ENCODE peak calls at places on chromosomes 4 and X, in six cellular contexts. X is MM.1S, Y is GM23248, V is HCT116, K is IMR-90, E is fibroblast of lung. H is an unnamed sample.
A peak's percentile ranks its signal among the peaks of the same experiment; 100 is the strongest.

GRCh38 chr4:113919611-113920010 is 59.8 kb downstream of the ARSJ start:
- DNase-seq in X (no peak), Y (peak; percentile 55), V (no peak), K (peak; percentile 75), E (peak; percentile 74), H (no peak)

GRCh38 chrX:69564665-69565064 is 51.2 kb upstream of the EDA start:
- DNase-seq in X (no peak), Y (no peak), V (no peak), K (no peak), E (no peak), H (no peak)

GRCh38 chrX:96924581-96924980 is 40.9 kb downstream of the RPA4 start:
- DNase-seq in X (no peak), Y (no peak), V (no peak), K (no peak), E (no peak), H (no peak)

GRCh38 chr4:123449780-123450179 is 53.2 kb downstream of the SPRY1 start:
- DNase-seq in X (peak; percentile 77), Y (peak; percentile 20), V (no peak), K (peak; percentile 56), E (peak; percentile 72), H (peak; percentile 42)

GRCh38 chr4:95693594-95693993 is 144.8 kb upstream of the UNC5C start:
- DNase-seq in X (peak; percentile 16), Y (no peak), V (peak; percentile 15), K (peak; percentile 0), E (peak; percentile 13), H (peak; percentile 43)

GRCh38 chr4:185346975-185347601 is 48.6 kb downstream of the LRP2BP start:
- DNase-seq in X (no peak), Y (no peak), V (no peak), K (peak; percentile 62), E (peak; percentile 92), H (no peak)

GRCh38 chrX:108036298-108036973 is 8.4 kb upstream of the VSIG1 start:
- DNase-seq in X (no peak), Y (peak; percentile 43), V (no peak), K (peak; percentile 93), E (peak; percentile 84), H (no peak)

GRCh38 chrX:10156199-10157031 is at the start of gene CLCN4:
- DNase-seq in X (no peak), Y (peak; percentile 61), V (peak; percentile 10), K (no peak), E (peak; percentile 8), H (peak; percentile 88)

GRCh38 chr4:118265312-118266144 is 87.3 kb downstream of the PRSS12 start:
- DNase-seq in X (no peak), Y (peak; percentile 17), V (no peak), K (no peak), E (peak; percentile 23), H (no peak)

GRCh38 chrX:110282922-110283321 is 35.0 kb downstream of the AMMECR1 start:
- DNase-seq in X (no peak), Y (no peak), V (no peak), K (no peak), E (peak; percentile 10), H (no peak)

GRCh38 chrX:134019567-134020206 is 34.3 kb upstream of the GPC3 start:
- DNase-seq in X (no peak), Y (no peak), V (no peak), K (no peak), E (no peak), H (no peak)

GRCh38 chr4:184355111-184355604 is 119.2 kb downstream of the IRF2 start:
- DNase-seq in X (peak; percentile 81), Y (peak; percentile 82), V (peak; percentile 7), K (peak; percentile 93), E (peak; percentile 86), H (no peak)

GRCh38 chrX:136694491-136695087 is 46.6 kb downstream of the CD40LG start:
- DNase-seq in X (peak; percentile 79), Y (peak; percentile 62), V (peak; percentile 8), K (peak; percentile 58), E (peak; percentile 42), H (peak; percentile 86)

GRCh38 chr4:174198396-174199179 is 84.9 kb downstream of the FBXO8 start:
- DNase-seq in X (no peak), Y (peak; percentile 97), V (no peak), K (peak; percentile 90), E (peak; percentile 74), H (no peak)

GRCh38 chrX:133053854-133054565 is 42.9 kb downstream of the USP26 start:
- DNase-seq in X (no peak), Y (no peak), V (no peak), K (no peak), E (peak; percentile 36), H (no peak)

DNA sequence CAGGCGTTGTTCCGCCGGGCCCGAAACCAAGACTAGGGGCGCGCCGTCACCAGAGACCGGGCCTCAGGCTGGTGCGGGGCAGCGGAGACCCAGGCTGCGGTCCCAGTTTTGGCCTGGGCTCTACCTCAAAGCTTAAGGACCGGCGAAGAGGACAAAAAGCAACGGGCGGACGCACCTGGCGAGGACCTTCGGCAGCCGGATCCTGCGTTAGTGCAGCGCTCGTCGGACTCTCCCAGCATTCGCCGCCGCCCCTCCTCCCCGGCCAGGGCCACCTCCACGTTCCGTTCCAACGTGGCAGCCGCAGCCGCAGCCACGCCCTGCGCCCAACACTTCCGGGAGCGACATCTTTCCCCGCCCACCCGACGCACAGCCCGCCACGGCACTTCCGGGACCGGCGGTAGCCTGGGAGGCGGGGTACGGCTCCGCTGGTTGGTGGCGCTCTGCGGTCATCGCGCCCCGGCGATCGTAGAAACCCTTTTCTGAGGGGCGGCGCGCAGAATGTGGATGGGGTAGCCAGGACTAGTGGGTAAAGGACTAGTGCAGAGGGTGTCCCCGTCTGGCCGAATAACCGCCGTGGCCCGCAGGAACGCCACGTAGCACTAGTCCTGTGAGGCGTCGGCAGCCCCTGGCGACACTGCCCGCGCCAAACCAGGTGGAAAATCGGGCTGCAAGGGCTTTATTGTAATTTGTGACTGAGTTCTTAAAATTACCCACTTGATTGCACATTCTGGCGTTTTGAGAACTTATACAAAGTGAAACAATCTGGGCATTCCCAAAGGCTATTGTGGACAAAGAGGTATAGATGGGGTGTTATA is at the start of gene SEC31A:
- DNase-seq in X (peak; percentile 97), Y (peak; percentile 99), V (peak; percentile 77), K (peak; percentile 92), E (peak; percentile 94), H (peak; percentile 96)
- H3K27ac ChIP-seq in X (peak within 1 kb of the TSS; percentile 96), Y (peak within 1 kb of the TSS; percentile 99), V (peak within 1 kb of the TSS; percentile 84), K (peak within 1 kb of the TSS; percentile 98), E (peak within 1 kb of the TSS; percentile 99), H (peak within 1 kb of the TSS; percentile 85)

GRCh38 chr4:143360838-143361237 is 24.2 kb downstream of the GAB1 start:
- DNase-seq in X (no peak), Y (peak; percentile 57), V (no peak), K (no peak), E (peak; percentile 70), H (no peak)
- H3K4me1 ChIP-seq in X (peaks cover 48% of the 10 kb centered on the region), Y (peaks cover 32% of the 10 kb centered on the region), V (no peaks in the 10 kb centered on the region), K (peaks cover 14% of the 10 kb centered on the region), E (peaks cover 18% of the 10 kb centered on the region), H (peaks cover 2% of the 10 kb centered on the region)

DNA sequence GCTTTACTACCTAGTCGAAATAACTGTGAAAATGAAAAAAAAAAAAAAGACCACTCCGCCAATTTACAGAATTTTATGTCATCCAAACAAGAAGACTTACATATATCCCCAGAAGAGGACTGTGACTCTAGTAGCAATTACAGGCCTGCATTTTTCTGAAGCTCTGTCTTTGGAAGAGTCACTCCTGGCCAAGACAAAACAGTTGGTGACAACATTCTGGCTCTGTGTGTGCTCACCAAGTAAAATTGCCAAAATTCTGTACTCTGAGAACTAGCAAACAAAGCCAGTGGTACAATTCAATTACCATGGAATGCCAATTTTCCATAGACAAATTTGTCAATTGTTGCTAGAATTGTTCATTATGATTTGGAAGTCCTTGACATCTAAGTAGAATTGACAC is 311.1 kb downstream of the PDGFC start:
- DNase-seq in X (no peak), Y (no peak), V (no peak), K (no peak), E (no peak), H (no peak)
- H2AFZ ChIP-seq in X (no peak overlapping the region), Y (no peak overlapping the region), V (no peak overlapping the region), K (no peak overlapping the region), E (no peak overlapping the region), H (no peak overlapping the region)

GRCh38 chrX:150240643-150240970 is 122.5 kb upstream of the MAMLD1 start:
- DNase-seq in X (no peak), Y (no peak), V (no peak), K (no peak), E (no peak), H (no peak)

GRCh38 chrX:150234126-150234525 is 129.0 kb upstream of the MAMLD1 start:
- DNase-seq in X (no peak), Y (no peak), V (no peak), K (peak; percentile 23), E (peak; percentile 72), H (no peak)

GRCh38 chrX:150238656-150239382 is 124.3 kb upstream of the MAMLD1 start:
- DNase-seq in X (no peak), Y (no peak), V (no peak), K (no peak), E (no peak), H (no peak)

GRCh38 chrX:150239946-150240642 is 123.0 kb upstream of the MAMLD1 start:
- DNase-seq in X (no peak), Y (no peak), V (no peak), K (no peak), E (no peak), H (no peak)

GRCh38 chrX:150236304-150236703 is 126.8 kb upstream of the MAMLD1 start:
- DNase-seq in X (no peak), Y (peak; percentile 74), V (no peak), K (peak; percentile 44), E (peak; percentile 53), H (no peak)
- H3K27ac ChIP-seq in X (no peak overlapping the region), Y (no peak overlapping the region), V (no peak overlapping the region), K (no peak overlapping the region), E (no peak overlapping the region), H (no peak overlapping the region)

DNA sequence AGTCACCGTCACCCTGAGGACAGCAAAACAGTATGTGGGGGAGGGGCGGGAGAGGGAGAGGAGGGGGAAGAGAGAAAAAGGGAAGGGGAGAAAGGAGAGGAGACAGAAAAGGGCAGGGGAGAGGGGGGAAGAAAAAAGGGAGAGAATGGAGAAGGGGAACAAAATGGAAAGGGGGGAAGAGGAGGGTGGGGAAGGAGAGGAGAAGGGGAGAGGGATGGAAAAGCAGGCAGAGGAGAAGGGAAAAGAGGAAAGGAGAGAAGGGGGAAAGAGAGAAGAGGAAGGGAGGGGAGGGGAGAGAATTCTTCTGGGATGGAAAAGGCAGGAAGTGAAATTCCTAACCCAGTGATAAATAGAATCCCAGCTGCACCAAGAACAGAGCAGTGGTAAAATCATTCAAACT is 244.3 kb downstream of the BCOR start:
- DNase-seq in X (no peak), Y (no peak), V (no peak), K (no peak), E (no peak), H (no peak)
- H3K4me1 ChIP-seq in X (peaks cover 37% of the 10 kb centered on the region), Y (peaks cover 11% of the 10 kb centered on the region), V (peaks cover 25% of the 10 kb centered on the region), K (peaks cover 4% of the 10 kb centered on the region), E (no peaks in the 10 kb centered on the region), H (peaks cover 6% of the 10 kb centered on the region)